ENCODE peak calls at places on chromosome 16, in four cellular contexts. One of them, this sample, is unnamed.

GRCh38 chr16:26078971-26079370 is 387.2 kb downstream of the HS3ST4 start:
- DNase-seq in CD4-positive, CD25-positive, alpha-beta regulatory T cell: no peak
- DNase-seq in GM06990: no peak
- DNase-seq in NB4: no peak
- DNase-seq in this sample: no peak

GRCh38 chr16:78729687-78730086 is 630.2 kb downstream of the WWOX start:
- DNase-seq in CD4-positive, CD25-positive, alpha-beta regulatory T cell: no peak
- DNase-seq in GM06990: no peak
- DNase-seq in NB4: no peak
- DNase-seq in this sample: no peak

GRCh38 chr16:30997887-30998711 is 12.3 kb downstream of the STX1B start:
- DNase-seq in CD4-positive, CD25-positive, alpha-beta regulatory T cell: no peak
- DNase-seq in NB4: no peak
- DNase-seq in GM06990: no peak
- DNase-seq in this sample: no peak

GRCh38 chr16:80804061-80804450 is 342 bp downstream of the CDYL2 start:
- DNase-seq in GM06990: peak; percentile 69
- DNase-seq in CD4-positive, CD25-positive, alpha-beta regulatory T cell: peak; percentile 56
- DNase-seq in NB4: peak; percentile 34
- DNase-seq in this sample: peak; percentile 49

GRCh38 chr16:85665373-85665740 is 23.4 kb downstream of the GINS2 start:
- DNase-seq in NB4: no peak
- DNase-seq in GM06990: no peak
- DNase-seq in CD4-positive, CD25-positive, alpha-beta regulatory T cell: no peak
- DNase-seq in this sample: no peak

GRCh38 chr16:82231021-82231787 is 61.2 kb upstream of the MPHOSPH6 start:
- DNase-seq in CD4-positive, CD25-positive, alpha-beta regulatory T cell: no peak
- DNase-seq in NB4: no peak
- DNase-seq in GM06990: no peak
- DNase-seq in this sample: no peak

GRCh38 chr16:66248096-66248495 is 118.4 kb upstream of the CDH5 start:
- DNase-seq in GM06990: no peak
- DNase-seq in CD4-positive, CD25-positive, alpha-beta regulatory T cell: no peak
- DNase-seq in NB4: no peak
- DNase-seq in this sample: no peak

GRCh38 chr16:80027007-80027965 is 426.7 kb upstream of the MAF start:
- DNase-seq in CD4-positive, CD25-positive, alpha-beta regulatory T cell: peak; percentile 2
- DNase-seq in GM06990: peak; percentile 36
- DNase-seq in NB4: peak; percentile 86
- DNase-seq in this sample: peak; percentile 3

GRCh38 chr16:15583526-15583925 is 59.4 kb downstream of the MARF1 start:
- DNase-seq in NB4: no peak
- DNase-seq in GM06990: no peak
- DNase-seq in CD4-positive, CD25-positive, alpha-beta regulatory T cell: no peak
- DNase-seq in this sample: no peak

GRCh38 chr16:48353565-48354163 is 31.5 kb downstream of the SIAH1 start:
- DNase-seq in NB4: peak; percentile 88
- DNase-seq in GM06990: peak; percentile 19
- DNase-seq in CD4-positive, CD25-positive, alpha-beta regulatory T cell: peak; percentile 77
- DNase-seq in this sample: peak; percentile 88

GRCh38 chr16:23539984-23540816 is 16.9 kb downstream of the EARS2 start:
- DNase-seq in GM06990: no peak
- DNase-seq in NB4: no peak
- DNase-seq in CD4-positive, CD25-positive, alpha-beta regulatory T cell: no peak
- DNase-seq in this sample: no peak

GRCh38 chr16:68275611-68276191 is 11.4 kb downstream of the SLC7A6 start:
- DNase-seq in NB4: peak; percentile 64
- DNase-seq in CD4-positive, CD25-positive, alpha-beta regulatory T cell: peak; percentile 69
- DNase-seq in GM06990: peak; percentile 55
- DNase-seq in this sample: peak; percentile 98

GRCh38 chr16:2163211-2163881 is 7.8 kb downstream of the TRAF7 start:
- DNase-seq in GM06990: no peak
- DNase-seq in CD4-positive, CD25-positive, alpha-beta regulatory T cell: no peak
- DNase-seq in NB4: no peak
- DNase-seq in this sample: no peak

GRCh38 chr16:26644912-26645543 is 421.7 kb upstream of the C16orf82 start:
- DNase-seq in NB4: no peak
- DNase-seq in GM06990: no peak
- DNase-seq in CD4-positive, CD25-positive, alpha-beta regulatory T cell: no peak
- DNase-seq in this sample: no peak

GRCh38 chr16:28475221-28475620 is 3.1 kb upstream of the NPIPB7 start:
- DNase-seq in NB4: no peak
- DNase-seq in GM06990: no peak
- DNase-seq in CD4-positive, CD25-positive, alpha-beta regulatory T cell: no peak
- DNase-seq in this sample: no peak

GRCh38 chr16:63808730-63809129 is 1313.1 kb downstream of the CDH11 start:
- DNase-seq in CD4-positive, CD25-positive, alpha-beta regulatory T cell: no peak
- DNase-seq in GM06990: no peak
- DNase-seq in NB4: no peak
- DNase-seq in this sample: no peak

GRCh38 chr16:69340095-69340644 is 598 bp downstream of the NIP7 start:
- DNase-seq in GM06990: no peak
- DNase-seq in NB4: no peak
- DNase-seq in CD4-positive, CD25-positive, alpha-beta regulatory T cell: no peak
- DNase-seq in this sample: no peak

GRCh38 chr16:4913130-4913773 is 23.7 kb downstream of the PPL start:
- DNase-seq in NB4: no peak
- DNase-seq in GM06990: no peak
- DNase-seq in CD4-positive, CD25-positive, alpha-beta regulatory T cell: no peak
- DNase-seq in this sample: no peak

GRCh38 chr16:1915732-1916653 is 2.2 kb downstream of the HS3ST6 start:
- DNase-seq in CD4-positive, CD25-positive, alpha-beta regulatory T cell: no peak
- DNase-seq in NB4: no peak
- DNase-seq in GM06990: no peak
- DNase-seq in this sample: no peak

GRCh38 chr16:89695086-89695874 is 6.2 kb downstream of the SPATA2L start:
- DNase-seq in NB4: no peak
- DNase-seq in CD4-positive, CD25-positive, alpha-beta regulatory T cell: no peak
- DNase-seq in GM06990: no peak
- DNase-seq in this sample: no peak

GRCh38 chr16:88588148-88588547 is 17.9 kb downstream of the ZC3H18 start:
- DNase-seq in GM06990: no peak
- DNase-seq in NB4: no peak
- DNase-seq in CD4-positive, CD25-positive, alpha-beta regulatory T cell: no peak
- DNase-seq in this sample: no peak

GRCh38 chr16:87416826-87417471 is 24.8 kb downstream of the MAP1LC3B start:
- DNase-seq in CD4-positive, CD25-positive, alpha-beta regulatory T cell: peak; percentile 34
- DNase-seq in GM06990: no peak
- DNase-seq in NB4: peak; percentile 47
- DNase-seq in this sample: peak; percentile 23

GRCh38 chr16:31472559-31473203 is 729 bp downstream of the TGFB1I1 start:
- DNase-seq in GM06990: no peak
- DNase-seq in NB4: peak; percentile 64
- DNase-seq in CD4-positive, CD25-positive, alpha-beta regulatory T cell: no peak
- DNase-seq in this sample: peak; percentile 60

GRCh38 chr16:85931596-85932402 is 32.8 kb downstream of the IRF8 start:
- DNase-seq in NB4: no peak
- DNase-seq in CD4-positive, CD25-positive, alpha-beta regulatory T cell: no peak
- DNase-seq in GM06990: no peak
- DNase-seq in this sample: no peak

This sample was measured in KBM-7.